ENCODE peak calls at places on chromosomes 1 and 21, in seven cellular contexts. One of them, this sample, is unnamed.

GRCh38 chr21:17523007-17523451 is 10.2 kb downstream of the CXADR start:
- DNase-seq in CD8-positive, alpha-beta memory T cell: no peak
- DNase-seq in PC-9: peak; percentile 85
- DNase-seq in AG04450: no peak
- DNase-seq in astrocyte of the cerebellum: no peak
- DNase-seq in bronchial epithelial cell: peak; percentile 75
- DNase-seq in left ventricle myocardium inferior: no peak
- DNase-seq in this sample: no peak

GRCh38 chr1:171470726-171471125 is 14.6 kb upstream of the PRRC2C start:
- DNase-seq in CD8-positive, alpha-beta memory T cell: no peak
- DNase-seq in AG04450: no peak
- DNase-seq in astrocyte of the cerebellum: no peak
- DNase-seq in left ventricle myocardium inferior: no peak
- DNase-seq in bronchial epithelial cell: no peak
- DNase-seq in PC-9: no peak
- DNase-seq in this sample: no peak

GRCh38 chr1:117110774-117111173 is 10.8 kb downstream of the TRIM45 start:
- DNase-seq in bronchial epithelial cell: peak; percentile 93
- DNase-seq in PC-9: peak; percentile 92
- DNase-seq in AG04450: no peak
- DNase-seq in astrocyte of the cerebellum: no peak
- DNase-seq in CD8-positive, alpha-beta memory T cell: no peak
- DNase-seq in left ventricle myocardium inferior: no peak
- DNase-seq in this sample: no peak

GRCh38 chr1:36349241-36349671 is 25.8 kb upstream of the EVA1B start:
- DNase-seq in astrocyte of the cerebellum: no peak
- DNase-seq in left ventricle myocardium inferior: no peak
- DNase-seq in CD8-positive, alpha-beta memory T cell: no peak
- DNase-seq in PC-9: peak; percentile 54
- DNase-seq in AG04450: no peak
- DNase-seq in bronchial epithelial cell: peak; percentile 66
- DNase-seq in this sample: no peak

GRCh38 chr1:58975888-58976287 is 192.0 kb upstream of the JUN start:
- DNase-seq in AG04450: no peak
- DNase-seq in PC-9: no peak
- DNase-seq in left ventricle myocardium inferior: no peak
- DNase-seq in bronchial epithelial cell: peak; percentile 89
- DNase-seq in astrocyte of the cerebellum: no peak
- DNase-seq in CD8-positive, alpha-beta memory T cell: no peak
- DNase-seq in this sample: no peak

GRCh38 chr1:145963218-145964019 is 956 bp downstream of the ANKRD34A start:
- DNase-seq in PC-9: peak; percentile 60
- DNase-seq in AG04450: no peak
- DNase-seq in bronchial epithelial cell: peak; percentile 61
- DNase-seq in astrocyte of the cerebellum: no peak
- DNase-seq in left ventricle myocardium inferior: no peak
- DNase-seq in CD8-positive, alpha-beta memory T cell: peak; percentile 23
- DNase-seq in this sample: no peak

GRCh38 chr1:19559641-19560040 is 74.3 kb upstream of the CAPZB start:
- DNase-seq in astrocyte of the cerebellum: peak; percentile 47
- DNase-seq in CD8-positive, alpha-beta memory T cell: no peak
- DNase-seq in bronchial epithelial cell: peak; percentile 61
- DNase-seq in PC-9: no peak
- DNase-seq in AG04450: peak; percentile 39
- DNase-seq in left ventricle myocardium inferior: no peak
- DNase-seq in this sample: peak; percentile 28

GRCh38 chr1:226985239-226985838 is 45.2 kb downstream of the COQ8A start:
- DNase-seq in astrocyte of the cerebellum: no peak
- DNase-seq in left ventricle myocardium inferior: no peak
- DNase-seq in CD8-positive, alpha-beta memory T cell: no peak
- DNase-seq in PC-9: no peak
- DNase-seq in bronchial epithelial cell: no peak
- DNase-seq in AG04450: no peak
- DNase-seq in this sample: no peak

GRCh38 chr1:228810855-228811654 is 75.8 kb downstream of the RHOU start:
- DNase-seq in left ventricle myocardium inferior: no peak
- DNase-seq in AG04450: no peak
- DNase-seq in CD8-positive, alpha-beta memory T cell: no peak
- DNase-seq in PC-9: no peak
- DNase-seq in astrocyte of the cerebellum: no peak
- DNase-seq in bronchial epithelial cell: no peak
- DNase-seq in this sample: no peak

GRCh38 chr1:172970186-172970585 is 80.6 kb downstream of the TNFSF18 start:
- DNase-seq in left ventricle myocardium inferior: no peak
- DNase-seq in PC-9: no peak
- DNase-seq in bronchial epithelial cell: peak; percentile 92
- DNase-seq in CD8-positive, alpha-beta memory T cell: no peak
- DNase-seq in astrocyte of the cerebellum: no peak
- DNase-seq in AG04450: no peak
- DNase-seq in this sample: no peak

GRCh38 chr1:77948841-77949424 is 29.9 kb downstream of the FUBP1 start:
- DNase-seq in PC-9: no peak
- DNase-seq in astrocyte of the cerebellum: peak; percentile 27
- DNase-seq in bronchial epithelial cell: peak; percentile 15
- DNase-seq in left ventricle myocardium inferior: no peak
- DNase-seq in CD8-positive, alpha-beta memory T cell: no peak
- DNase-seq in AG04450: no peak
- DNase-seq in this sample: no peak

GRCh38 chr1:44646276-44646675 is 28.0 kb downstream of the TMEM53 start:
- DNase-seq in bronchial epithelial cell: no peak
- DNase-seq in PC-9: no peak
- DNase-seq in left ventricle myocardium inferior: no peak
- DNase-seq in AG04450: peak; percentile 69
- DNase-seq in CD8-positive, alpha-beta memory T cell: no peak
- DNase-seq in astrocyte of the cerebellum: peak; percentile 9
- DNase-seq in this sample: no peak

GRCh38 chr1:235351441-235351840 is 15.8 kb upstream of the TBCE start:
- DNase-seq in PC-9: no peak
- DNase-seq in left ventricle myocardium inferior: no peak
- DNase-seq in AG04450: no peak
- DNase-seq in bronchial epithelial cell: no peak
- DNase-seq in astrocyte of the cerebellum: no peak
- DNase-seq in CD8-positive, alpha-beta memory T cell: no peak
- DNase-seq in this sample: no peak

GRCh38 chr1:79692519-79692918 is 686.0 kb upstream of the ADGRL4 start:
- DNase-seq in left ventricle myocardium inferior: no peak
- DNase-seq in astrocyte of the cerebellum: no peak
- DNase-seq in AG04450: no peak
- DNase-seq in CD8-positive, alpha-beta memory T cell: no peak
- DNase-seq in PC-9: no peak
- DNase-seq in bronchial epithelial cell: no peak
- DNase-seq in this sample: no peak

GRCh38 chr1:54885863-54886723 is 902 bp downstream of the DHCR24 start:
- DNase-seq in PC-9: peak; percentile 79
- DNase-seq in left ventricle myocardium inferior: no peak
- DNase-seq in AG04450: no peak
- DNase-seq in CD8-positive, alpha-beta memory T cell: no peak
- DNase-seq in bronchial epithelial cell: peak; percentile 82
- DNase-seq in astrocyte of the cerebellum: no peak
- DNase-seq in this sample: no peak

GRCh38 chr1:41662656-41663437 is 178.4 kb upstream of the EDN2 start:
- DNase-seq in CD8-positive, alpha-beta memory T cell: no peak
- DNase-seq in left ventricle myocardium inferior: peak; percentile 47
- DNase-seq in AG04450: no peak
- DNase-seq in PC-9: no peak
- DNase-seq in bronchial epithelial cell: peak; percentile 36
- DNase-seq in astrocyte of the cerebellum: no peak
- DNase-seq in this sample: no peak

GRCh38 chr1:98490099-98490498 is 171.4 kb upstream of the SNX7 start:
- DNase-seq in left ventricle myocardium inferior: no peak
- DNase-seq in AG04450: no peak
- DNase-seq in PC-9: no peak
- DNase-seq in astrocyte of the cerebellum: no peak
- DNase-seq in CD8-positive, alpha-beta memory T cell: no peak
- DNase-seq in bronchial epithelial cell: no peak
- DNase-seq in this sample: no peak

GRCh38 chr1:8562881-8563865 is 245.3 kb downstream of the SLC45A1 start:
- DNase-seq in astrocyte of the cerebellum: no peak
- DNase-seq in AG04450: no peak
- DNase-seq in left ventricle myocardium inferior: no peak
- DNase-seq in PC-9: no peak
- DNase-seq in bronchial epithelial cell: no peak
- DNase-seq in CD8-positive, alpha-beta memory T cell: no peak
- DNase-seq in this sample: no peak

GRCh38 chr1:184555665-184556641 is 169.1 kb downstream of the C1orf21 start:
- DNase-seq in bronchial epithelial cell: peak; percentile 82
- DNase-seq in PC-9: no peak
- DNase-seq in AG04450: no peak
- DNase-seq in CD8-positive, alpha-beta memory T cell: no peak
- DNase-seq in left ventricle myocardium inferior: no peak
- DNase-seq in astrocyte of the cerebellum: no peak
- DNase-seq in this sample: no peak

GRCh38 chr1:237042892-237043576 is 1.1 kb downstream of the RYR2 start:
- DNase-seq in PC-9: no peak
- DNase-seq in AG04450: no peak
- DNase-seq in bronchial epithelial cell: no peak
- DNase-seq in astrocyte of the cerebellum: no peak
- DNase-seq in CD8-positive, alpha-beta memory T cell: no peak
- DNase-seq in left ventricle myocardium inferior: peak; percentile 52
- DNase-seq in this sample: no peak

GRCh38 chr1:215891673-215892072 is 324.6 kb downstream of the KCTD3 start:
- DNase-seq in CD8-positive, alpha-beta memory T cell: no peak
- DNase-seq in PC-9: no peak
- DNase-seq in AG04450: no peak
- DNase-seq in bronchial epithelial cell: no peak
- DNase-seq in astrocyte of the cerebellum: no peak
- DNase-seq in left ventricle myocardium inferior: no peak
- DNase-seq in this sample: no peak

GRCh38 chr21:27346041-27346448 is 379.2 kb upstream of the ADAMTS5 start:
- DNase-seq in CD8-positive, alpha-beta memory T cell: no peak
- DNase-seq in bronchial epithelial cell: peak; percentile 57
- DNase-seq in PC-9: no peak
- DNase-seq in astrocyte of the cerebellum: no peak
- DNase-seq in left ventricle myocardium inferior: no peak
- DNase-seq in AG04450: no peak
- DNase-seq in this sample: no peak

GRCh38 chr1:237146247-237146646 is 104.3 kb downstream of the RYR2 start:
- DNase-seq in bronchial epithelial cell: no peak
- DNase-seq in CD8-positive, alpha-beta memory T cell: no peak
- DNase-seq in astrocyte of the cerebellum: no peak
- DNase-seq in AG04450: no peak
- DNase-seq in PC-9: no peak
- DNase-seq in left ventricle myocardium inferior: no peak
- DNase-seq in this sample: no peak

GRCh38 chr1:8026976-8027747 is 1.1 kb upstream of the ERRFI1 start:
- DNase-seq in left ventricle myocardium inferior: no peak
- DNase-seq in bronchial epithelial cell: no peak
- DNase-seq in CD8-positive, alpha-beta memory T cell: no peak
- DNase-seq in AG04450: no peak
- DNase-seq in PC-9: no peak
- DNase-seq in astrocyte of the cerebellum: no peak
- DNase-seq in this sample: no peak

DNA sequence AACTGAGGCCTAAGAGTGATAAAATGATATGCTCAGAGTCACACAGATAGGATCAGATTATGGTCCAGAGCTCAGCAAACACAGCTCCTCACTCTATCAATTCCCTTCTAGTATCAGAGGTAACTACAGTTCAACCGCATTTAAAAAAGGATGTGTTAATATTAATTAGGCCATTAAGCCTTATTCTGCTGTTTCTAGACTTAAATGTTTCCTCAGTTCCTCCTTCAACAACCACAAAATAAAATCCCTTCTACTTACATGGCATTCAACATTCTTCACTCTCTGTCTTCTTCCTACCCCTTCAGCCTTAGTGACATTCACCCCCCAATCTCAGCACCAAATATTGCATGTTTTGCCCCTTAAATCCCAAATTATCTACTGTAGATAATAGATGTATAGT is 254.9 kb downstream of the PLPP3 start:
- DNase-seq in CD8-positive, alpha-beta memory T cell: no peak
- DNase-seq in bronchial epithelial cell: no peak
- DNase-seq in AG04450: no peak
- DNase-seq in left ventricle myocardium inferior: no peak
- DNase-seq in PC-9: no peak
- DNase-seq in astrocyte of the cerebellum: no peak
- DNase-seq in this sample: no peak
- H3K4me3 ChIP-seq in CD8-positive, alpha-beta memory T cell: no peak overlapping the region
- H3K4me3 ChIP-seq in bronchial epithelial cell: no peak overlapping the region
- H3K4me3 ChIP-seq in AG04450: no peak overlapping the region
- H3K4me3 ChIP-seq in left ventricle myocardium inferior: no peak overlapping the region
- H3K4me3 ChIP-seq in PC-9: no peak overlapping the region
- H3K4me3 ChIP-seq in astrocyte of the cerebellum: no peak overlapping the region
- H3K4me3 ChIP-seq in this sample: no peak overlapping the region

DNA sequence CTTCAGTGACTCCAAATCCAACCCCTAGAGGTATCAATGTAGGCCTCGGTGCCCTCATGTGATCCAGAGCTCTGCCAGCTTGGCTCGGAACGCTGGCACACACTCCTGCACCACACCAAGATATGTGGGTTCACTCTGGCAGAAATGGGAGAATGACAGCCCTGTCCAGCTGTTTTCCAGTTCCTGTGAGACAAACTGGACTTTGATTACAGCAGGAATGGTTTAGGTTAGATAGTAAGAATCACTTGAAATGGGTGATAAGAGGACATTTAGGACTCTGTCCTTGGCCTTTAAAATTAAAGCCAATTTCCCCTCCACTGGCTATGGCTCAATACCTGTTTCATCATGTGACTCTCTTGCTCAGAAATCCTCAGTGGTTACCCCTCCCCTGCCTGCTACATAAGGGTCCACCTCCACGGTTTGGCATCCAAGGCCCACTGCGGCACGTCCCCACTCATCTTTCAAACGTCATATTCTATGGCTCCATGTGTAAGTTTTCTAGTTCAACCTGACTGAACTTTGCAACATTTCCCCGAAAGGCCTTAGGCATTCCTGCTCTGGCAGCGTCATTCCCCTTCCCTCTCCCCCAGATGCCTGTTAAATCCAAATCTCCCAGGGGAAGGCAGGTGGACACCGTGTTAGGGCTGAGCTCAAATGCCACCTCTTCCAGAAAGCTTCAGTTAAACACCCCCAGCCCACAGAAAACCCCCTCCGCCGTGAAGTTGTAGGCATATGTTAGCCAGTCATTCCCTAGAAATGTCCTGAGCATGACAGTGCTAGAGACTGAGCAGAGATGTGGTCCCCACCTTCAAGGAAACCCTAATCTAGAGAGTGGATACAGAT is 44.6 kb downstream of the PLEKHA6 start:
- DNase-seq in PC-9: no peak
- DNase-seq in AG04450: no peak
- DNase-seq in bronchial epithelial cell: no peak
- DNase-seq in CD8-positive, alpha-beta memory T cell: no peak
- DNase-seq in astrocyte of the cerebellum: no peak
- DNase-seq in left ventricle myocardium inferior: no peak
- DNase-seq in this sample: no peak
- H3K4me3 ChIP-seq in PC-9: no peak overlapping the region
- H3K4me3 ChIP-seq in AG04450: no peak overlapping the region
- H3K4me3 ChIP-seq in bronchial epithelial cell: no peak overlapping the region
- H3K4me3 ChIP-seq in CD8-positive, alpha-beta memory T cell: no peak overlapping the region
- H3K4me3 ChIP-seq in astrocyte of the cerebellum: no peak overlapping the region
- H3K4me3 ChIP-seq in left ventricle myocardium inferior: no peak overlapping the region
- H3K4me3 ChIP-seq in this sample: no peak overlapping the region

GRCh38 chr1:231629132-231629531 is 2.5 kb downstream of the DISC1 start:
- DNase-seq in bronchial epithelial cell: peak; percentile 81
- DNase-seq in left ventricle myocardium inferior: peak; percentile 31
- DNase-seq in PC-9: no peak
- DNase-seq in astrocyte of the cerebellum: no peak
- DNase-seq in AG04450: no peak
- DNase-seq in CD8-positive, alpha-beta memory T cell: peak; percentile 27
- DNase-seq in this sample: no peak
- H3K4me3 ChIP-seq in bronchial epithelial cell: no peak overlapping the region
- H3K4me3 ChIP-seq in left ventricle myocardium inferior: no peak overlapping the region
- H3K4me3 ChIP-seq in PC-9: no peak overlapping the region
- H3K4me3 ChIP-seq in astrocyte of the cerebellum: no peak overlapping the region
- H3K4me3 ChIP-seq in AG04450: no peak overlapping the region
- H3K4me3 ChIP-seq in CD8-positive, alpha-beta memory T cell: no peak overlapping the region
- H3K4me3 ChIP-seq in this sample: no peak overlapping the region

GRCh38 chr1:209556159-209556690 is 27.3 kb upstream of the CAMK1G start:
- DNase-seq in astrocyte of the cerebellum: no peak
- DNase-seq in PC-9: no peak
- DNase-seq in bronchial epithelial cell: no peak
- DNase-seq in AG04450: no peak
- DNase-seq in left ventricle myocardium inferior: no peak
- DNase-seq in CD8-positive, alpha-beta memory T cell: no peak
- DNase-seq in this sample: no peak
- H3K4me3 ChIP-seq in astrocyte of the cerebellum: no peak overlapping the region
- H3K4me3 ChIP-seq in PC-9: no peak overlapping the region
- H3K4me3 ChIP-seq in bronchial epithelial cell: no peak overlapping the region
- H3K4me3 ChIP-seq in AG04450: no peak overlapping the region
- H3K4me3 ChIP-seq in left ventricle myocardium inferior: no peak overlapping the region
- H3K4me3 ChIP-seq in CD8-positive, alpha-beta memory T cell: no peak overlapping the region
- H3K4me3 ChIP-seq in this sample: no peak overlapping the region

This sample was measured in skeletal muscle cell.